ENCODE peak calls at places on chromosomes 1 and 21, in five cellular contexts. D, E, V, Q and K are unnamed samples.

GRCh38 chr1:222592171-222592570 is 2.4 kb upstream of the TAF1A start:
- DNase-seq in D (no peak), E (no peak), V (no peak), Q (no peak), K (no peak)

GRCh38 chr1:44808938-44809917 is 905 bp downstream of the BTBD19 start:
- DNase-seq in D (peak; percentile 92), E (peak; percentile 51), V (peak; percentile 86), Q (no peak), K (peak; percentile 29)

GRCh38 chr1:17496419-17496818 is 43.1 kb upstream of the ARHGEF10L start:
- DNase-seq in D (no peak), E (no peak), V (no peak), Q (no peak), K (no peak)

GRCh38 chr1:229924639-229925038 is 142.4 kb upstream of the GALNT2 start:
- DNase-seq in D (no peak), E (no peak), V (no peak), Q (no peak), K (no peak)

GRCh38 chr1:162872981-162873380 is 12.0 kb upstream of the CCDC190 start:
- DNase-seq in D (no peak), E (no peak), V (no peak), Q (no peak), K (no peak)

GRCh38 chr21:25735895-25736597 is 1.3 kb downstream of the GABPA start:
- DNase-seq in D (peak; percentile 58), E (no peak), V (peak; percentile 52), Q (no peak), K (peak; percentile 49)

GRCh38 chr1:113904292-113904673 is 316 bp downstream of the AP4B1 start:
- DNase-seq in D (no peak), E (no peak), V (no peak), Q (peak; percentile 60), K (no peak)

GRCh38 chr1:73194965-73195364 is 912.6 kb upstream of the NEGR1 start:
- DNase-seq in D (no peak), E (no peak), V (no peak), Q (no peak), K (no peak)

GRCh38 chr1:112744019-112744578 is 29.0 kb upstream of the PPM1J start:
- DNase-seq in D (no peak), E (no peak), V (peak; percentile 58), Q (no peak), K (no peak)

GRCh38 chr1:156963621-156964020 is 43.2 kb downstream of the LRRC71 start:
- DNase-seq in D (peak; percentile 59), E (no peak), V (no peak), Q (no peak), K (no peak)

GRCh38 chr21:45209046-45209445 is 78.6 kb downstream of the POFUT2 start:
- DNase-seq in D (no peak), E (no peak), V (peak; percentile 71), Q (peak; percentile 7), K (no peak)

GRCh38 chr1:11109361-11109760 is 9.7 kb upstream of the EXOSC10 start:
- DNase-seq in D (no peak), E (no peak), V (no peak), Q (no peak), K (peak; percentile 27)

GRCh38 chr1:186813420-186813819 is 15.3 kb upstream of the PLA2G4A start:
- DNase-seq in D (no peak), E (no peak), V (no peak), Q (no peak), K (no peak)

GRCh38 chr21:43362928-43363314 is 64.0 kb downstream of the SIK1 start:
- DNase-seq in D (no peak), E (no peak), V (no peak), Q (no peak), K (no peak)

GRCh38 chr1:196609114-196609737 is 986 bp upstream of the KCNT2 start:
- DNase-seq in D (no peak), E (no peak), V (no peak), Q (no peak), K (peak; percentile 3)

GRCh38 chr1:38125837-38126520 is 79.4 kb upstream of the POU3F1 start:
- DNase-seq in D (no peak), E (no peak), V (no peak), Q (peak; percentile 87), K (no peak)

GRCh38 chr1:151058682-151059341 is 610 bp downstream of the CDC42SE1 start:
- DNase-seq in D (no peak), E (peak; percentile 88), V (peak; percentile 28), Q (peak; percentile 88), K (peak; percentile 29)

GRCh38 chr1:230754831-230755230 is 7.6 kb downstream of the CAPN9 start:
- DNase-seq in D (no peak), E (peak; percentile 80), V (no peak), Q (no peak), K (no peak)

GRCh38 chr1:245458761-245459174 is 304.0 kb downstream of the KIF26B start:
- DNase-seq in D (peak; percentile 89), E (no peak), V (peak; percentile 6), Q (peak; percentile 30), K (peak; percentile 17)

GRCh38 chr1:24117722-24118409 is 5.9 kb upstream of the MYOM3 start:
- DNase-seq in D (no peak), E (peak; percentile 32), V (peak; percentile 23), Q (peak; percentile 89), K (no peak)

GRCh38 chr1:206737729-206738222 is 32.8 kb upstream of the IL19 start:
- DNase-seq in D (no peak), E (no peak), V (no peak), Q (no peak), K (no peak)

GRCh38 chr1:18037651-18038050 is 69.9 kb upstream of the IGSF21 start:
- DNase-seq in D (no peak), E (no peak), V (no peak), Q (no peak), K (no peak)

GRCh38 chr21:35971824-35972223 is 88.5 kb downstream of the SETD4 start:
- DNase-seq in D (no peak), E (no peak), V (no peak), Q (no peak), K (no peak)

GRCh38 chr1:2441746-2442145 is 29.4 kb upstream of the PEX10 start:
- DNase-seq in D (no peak), E (no peak), V (no peak), Q (no peak), K (peak; percentile 55)

GRCh38 chr1:185439727-185440415 is 122.8 kb upstream of the IVNS1ABP start:
- DNase-seq in D (peak; percentile 18), E (no peak), V (peak; percentile 70), Q (peak; percentile 73), K (no peak)

GRCh38 chr1:106954830-106955229 is 101.6 kb upstream of the PRMT6 start:
- DNase-seq in D (no peak), E (no peak), V (no peak), Q (no peak), K (no peak)

GRCh38 chr1:203860396-203860951 is 925 bp upstream of the SNRPE start:
- DNase-seq in D (no peak), E (peak; percentile 53), V (peak; percentile 23), Q (peak; percentile 82), K (no peak)

GRCh38 chr1:9442266-9442846 is 96.9 kb upstream of the SLC25A33 start:
- DNase-seq in D (no peak), E (no peak), V (no peak), Q (no peak), K (no peak)

GRCh38 chr1:234658143-234658542 is 48.2 kb upstream of the IRF2BP2 start:
- DNase-seq in D (peak; percentile 11), E (peak; percentile 86), V (peak; percentile 61), Q (peak; percentile 91), K (no peak)

GRCh38 chr1:227947678-227948492 is at the start of gene WNT9A:
- DNase-seq in D (peak; percentile 28), E (peak; percentile 55), V (peak; percentile 44), Q (peak; percentile 73), K (no peak)

GRCh38 chr1:118487932-118488331 is 302.9 kb upstream of the SPAG17 start:
- DNase-seq in D (no peak), E (no peak), V (no peak), Q (no peak), K (no peak)